ENCODE peak calls at places on chromosome 10, in four cellular contexts. O, F, E and Y are unnamed samples.

GRCh38 chr10:119209050-119209735 is 1.8 kb downstream of the GRK5 start:
- DNase-seq in O (no peak), F (peak; percentile 44), E (peak; percentile 86), Y (peak; percentile 88)

GRCh38 chr10:98077223-98077622 is 46.8 kb upstream of the CRTAC1 start:
- DNase-seq in O (no peak), F (no peak), E (no peak), Y (no peak)

GRCh38 chr10:132372516-132373095 is 24.4 kb upstream of the PWWP2B start:
- DNase-seq in O (no peak), F (no peak), E (no peak), Y (no peak)

GRCh38 chr10:124081547-124082140 is 11.8 kb downstream of the CHST15 start:
- DNase-seq in O (no peak), F (no peak), E (no peak), Y (no peak)

GRCh38 chr10:25493122-25493893 is 318.5 kb downstream of the GPR158 start:
- DNase-seq in O (peak; percentile 84), F (no peak), E (peak; percentile 66), Y (peak; percentile 89)

GRCh38 chr10:100825946-100826660 is 80.7 kb downstream of the PAX2 start:
- DNase-seq in O (no peak), F (no peak), E (no peak), Y (peak; percentile 47)

GRCh38 chr10:101061814-101062230 is at the start of gene KAZALD1:
- DNase-seq in O (no peak), F (no peak), E (peak; percentile 15), Y (no peak)

GRCh38 chr10:23892296-23892695 is 316.6 kb upstream of the KIAA1217 start:
- DNase-seq in O (no peak), F (no peak), E (no peak), Y (no peak)

GRCh38 chr10:60433684-60434083 is 44.0 kb upstream of the ANK3 start:
- DNase-seq in O (no peak), F (no peak), E (peak; percentile 89), Y (no peak)

GRCh38 chr10:71553371-71553900 is 156.7 kb downstream of the CDH23 start:
- DNase-seq in O (no peak), F (no peak), E (no peak), Y (no peak)

GRCh38 chr10:17206210-17206709 is 4.8 kb upstream of the TRDMT1 start:
- DNase-seq in O (no peak), F (no peak), E (peak; percentile 59), Y (no peak)

GRCh38 chr10:44477021-44477420 is 92.1 kb upstream of the CXCL12 start:
- DNase-seq in O (no peak), F (no peak), E (peak; percentile 8), Y (no peak)

GRCh38 chr10:121696854-121697253 is 98.6 kb upstream of the FGFR2 start:
- DNase-seq in O (peak; percentile 29), F (no peak), E (no peak), Y (peak; percentile 93)

GRCh38 chr10:78420946-78421732 is 387.5 kb downstream of the RPS24 start:
- DNase-seq in O (no peak), F (peak; percentile 4), E (no peak), Y (peak; percentile 56)

GRCh38 chr10:75883081-75883480 is 451.7 kb downstream of the LRMDA start:
- DNase-seq in O (no peak), F (peak; percentile 40), E (no peak), Y (no peak)

GRCh38 chr10:125004571-125005311 is 62.8 kb downstream of the ZRANB1 start:
- DNase-seq in O (no peak), F (peak; percentile 8), E (no peak), Y (peak; percentile 60)

GRCh38 chr10:94042001-94042813 is 48.5 kb downstream of the PLCE1 start:
- DNase-seq in O (no peak), F (no peak), E (peak; percentile 75), Y (peak; percentile 51)

GRCh38 chr10:12448729-12449391 is 99.5 kb downstream of the CAMK1D start:
- DNase-seq in O (no peak), F (no peak), E (peak; percentile 72), Y (no peak)

GRCh38 chr10:10765017-10765416 is 252.7 kb upstream of the CELF2 start:
- DNase-seq in O (no peak), F (no peak), E (no peak), Y (no peak)

GRCh38 chr10:70114902-70115301 is 17.7 kb downstream of the AIFM2 start:
- DNase-seq in O (no peak), F (no peak), E (no peak), Y (no peak)

GRCh38 chr10:62054408-62054807 is 152.9 kb downstream of the ARID5B start:
- DNase-seq in O (no peak), F (no peak), E (no peak), Y (no peak)
- H3K4me3 ChIP-seq in O (no peak overlapping the region), F (no peak overlapping the region), E (peak overlapping the region; percentile 79), Y (no peak overlapping the region)

DNA sequence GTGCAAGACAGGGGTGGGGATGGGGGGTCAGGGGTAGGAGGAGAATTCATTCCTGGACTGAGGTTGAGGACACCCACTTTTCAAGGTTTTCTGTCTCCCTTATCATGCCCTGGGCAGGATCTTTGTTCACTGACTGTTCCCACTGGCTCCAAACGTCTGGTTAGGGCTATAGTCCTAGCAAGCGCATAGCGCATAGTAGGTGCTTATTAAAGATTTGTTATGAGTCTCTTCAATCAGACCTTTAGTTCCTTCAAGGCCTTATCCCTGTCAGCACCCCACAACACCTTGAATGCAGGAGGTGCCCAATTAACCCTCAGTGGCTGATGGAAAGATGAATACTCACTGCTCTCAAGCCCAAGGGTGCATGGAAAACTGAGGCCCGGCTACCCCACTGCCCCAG is 177.9 kb downstream of the SH3PXD2A start:
- DNase-seq in O (no peak), F (no peak), E (no peak), Y (no peak)
- H3K27ac ChIP-seq in O (no peak overlapping the region), F (peak overlapping the region; percentile 35), E (peak overlapping the region; percentile 89), Y (peak overlapping the region; percentile 38)

DNA sequence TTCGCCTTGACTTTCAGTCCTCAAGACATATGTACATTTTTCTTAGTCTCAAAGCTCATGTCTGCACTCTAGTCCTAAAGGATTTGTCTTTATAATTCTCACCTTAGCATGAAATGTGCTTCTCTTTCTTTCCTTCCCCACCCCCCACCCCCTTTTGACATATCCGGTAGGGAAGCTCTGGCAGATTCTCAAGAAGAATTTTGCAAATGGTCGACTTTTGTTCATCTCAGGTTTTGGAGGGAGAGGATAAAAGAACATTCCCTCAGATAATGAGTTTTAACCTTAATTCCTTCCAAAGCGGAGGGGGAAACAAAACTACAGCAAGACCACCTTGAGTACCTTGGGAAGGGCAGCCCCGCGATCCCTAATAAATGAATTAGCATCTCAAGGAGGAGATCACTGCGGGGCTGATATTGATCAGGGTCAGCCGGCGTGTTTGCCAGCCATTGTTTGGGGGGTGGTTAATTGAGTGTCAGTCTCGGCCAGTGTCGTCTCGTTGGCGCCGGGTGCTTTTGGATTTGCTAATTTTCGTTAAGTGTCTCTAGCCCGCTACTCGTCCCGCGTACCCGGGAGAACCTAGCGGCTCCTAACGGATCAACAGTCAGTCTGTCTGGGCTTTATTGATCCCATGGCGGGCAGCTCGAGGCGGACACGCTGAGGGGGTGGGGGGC is 889 bp upstream of the BAMBI start:
- DNase-seq in O (no peak), F (peak; percentile 33), E (no peak), Y (peak; percentile 91)
- H3K4me3 ChIP-seq in O (peak overlapping the region; percentile 53), F (peak overlapping the region; percentile 16), E (peak overlapping the region; percentile 55), Y (peak overlapping the region; percentile 75)

GRCh38 chr10:33298110-33298509 is 36.4 kb downstream of the NRP1 start:
- DNase-seq in O (no peak), F (no peak), E (no peak), Y (no peak)

GRCh38 chr10:33298893-33299292 is 35.6 kb downstream of the NRP1 start:
- DNase-seq in O (no peak), F (no peak), E (no peak), Y (no peak)

GRCh38 chr10:33293531-33294170 is 40.8 kb downstream of the NRP1 start:
- DNase-seq in O (no peak), F (no peak), E (no peak), Y (no peak)

GRCh38 chr10:33293081-33293480 is 41.4 kb downstream of the NRP1 start:
- DNase-seq in O (no peak), F (no peak), E (no peak), Y (no peak)

GRCh38 chr10:33295851-33296250 is 38.6 kb downstream of the NRP1 start:
- DNase-seq in O (no peak), F (no peak), E (no peak), Y (no peak)
- H3K27ac ChIP-seq in O (no peak overlapping the region), F (no peak overlapping the region), E (peak overlapping the region; percentile 35), Y (no peak overlapping the region)